ENCODE peak calls at places on chromosomes 12 and 14, in seven cellular contexts. V, W, T, M, S, Q and J are unnamed samples.

GRCh38 chr14:103594265-103594664 is 31.5 kb downstream of the COA8 start:
- DNase-seq in V (no peak), W (no peak), T (no peak), M (no peak), S (no peak), Q (peak), J (no peak)

GRCh38 chr14:30267141-30267540 is 291.8 kb upstream of the G2E3 start:
- DNase-seq in V (no peak), W (no peak), T (no peak), M (no peak), S (no peak), Q (no peak), J (no peak)

GRCh38 chr14:72024043-72024407 is 91.8 kb downstream of the RGS6 start:
- DNase-seq in V (peak), W (peak), T (peak), M (peak), S (peak), Q (peak), J (no peak)

GRCh38 chr12:130357241-130357640 is 19.6 kb downstream of the PIWIL1 start:
- DNase-seq in V (no peak), W (no peak), T (no peak), M (no peak), S (no peak), Q (no peak), J (no peak)

GRCh38 chr12:538731-539539 is 79.2 kb downstream of the B4GALNT3 start:
- DNase-seq in V (no peak), W (no peak), T (no peak), M (peak), S (no peak), Q (no peak), J (no peak)

GRCh38 chr12:47954058-47954457 is 9.3 kb upstream of the TMEM106C start:
- DNase-seq in V (no peak), W (no peak), T (no peak), M (no peak), S (no peak), Q (no peak), J (no peak)

GRCh38 chr12:98743362-98743953 is 98.4 kb downstream of the APAF1 start:
- DNase-seq in V (peak), W (no peak), T (peak), M (peak), S (peak), Q (peak), J (no peak)

GRCh38 chr12:110547090-110547489 is 36.0 kb downstream of the PPTC7 start:
- DNase-seq in V (no peak), W (no peak), T (no peak), M (no peak), S (no peak), Q (no peak), J (no peak)

GRCh38 chr12:120801146-120801545 is 75.5 kb downstream of the ACADS start:
- DNase-seq in V (no peak), W (no peak), T (no peak), M (no peak), S (no peak), Q (no peak), J (no peak)

GRCh38 chr12:75585309-75585708 is 73.9 kb upstream of the KRR1 start:
- DNase-seq in V (no peak), W (no peak), T (no peak), M (no peak), S (no peak), Q (no peak), J (no peak)

GRCh38 chr12:120013659-120014380 is 24.8 kb downstream of the BICDL1 start:
- DNase-seq in V (peak), W (peak), T (no peak), M (no peak), S (no peak), Q (peak), J (no peak)

GRCh38 chr12:31507966-31508365 is 83.0 kb downstream of the DENND5B start:
- DNase-seq in V (no peak), W (no peak), T (no peak), M (no peak), S (no peak), Q (no peak), J (no peak)

GRCh38 chr14:102225386-102225785 is 79.6 kb downstream of the MOK start:
- DNase-seq in V (no peak), W (no peak), T (no peak), M (no peak), S (no peak), Q (no peak), J (no peak)

GRCh38 chr14:102565959-102566358 is 26.5 kb upstream of the RCOR1 start:
- DNase-seq in V (no peak), W (no peak), T (no peak), M (no peak), S (no peak), Q (no peak), J (no peak)

GRCh38 chr12:51687142-51687935 is 96.3 kb downstream of the SCN8A start:
- DNase-seq in V (no peak), W (no peak), T (no peak), M (no peak), S (no peak), Q (no peak), J (no peak)

GRCh38 chr14:90760591-90761316 is 55.5 kb downstream of the TTC7B start:
- DNase-seq in V (no peak), W (no peak), T (no peak), M (peak), S (peak), Q (peak), J (no peak)

GRCh38 chr14:94056579-94057308 is 24.3 kb downstream of the DDX24 start:
- DNase-seq in V (no peak), W (peak), T (no peak), M (no peak), S (no peak), Q (no peak), J (no peak)

GRCh38 chr12:96587691-96588090 is 98.3 kb downstream of the CFAP54 start:
- DNase-seq in V (no peak), W (no peak), T (no peak), M (no peak), S (no peak), Q (no peak), J (no peak)

GRCh38 chr12:108933950-108934349 is 54.1 kb downstream of the DAO start:
- DNase-seq in V (no peak), W (no peak), T (no peak), M (no peak), S (no peak), Q (no peak), J (no peak)

GRCh38 chr12:16048511-16048910 is 137.4 kb downstream of the DERA start:
- DNase-seq in V (no peak), W (no peak), T (no peak), M (no peak), S (no peak), Q (no peak), J (no peak)

GRCh38 chr12:63792333-63792732 is 12.6 kb downstream of the RXYLT1 start:
- DNase-seq in V (no peak), W (no peak), T (no peak), M (no peak), S (no peak), Q (no peak), J (no peak)

GRCh38 chr14:78119440-78119839 is 50.7 kb upstream of the NRXN3 start:
- DNase-seq in V (no peak), W (no peak), T (no peak), M (no peak), S (no peak), Q (no peak), J (no peak)

GRCh38 chr14:100341301-100342031 is 18.3 kb downstream of the SLC25A47 start:
- DNase-seq in V (no peak), W (peak), T (no peak), M (peak), S (no peak), Q (no peak), J (no peak)

GRCh38 chr14:58772061-58772604 is 134.4 kb downstream of the DACT1 start:
- DNase-seq in V (no peak), W (no peak), T (no peak), M (no peak), S (no peak), Q (no peak), J (no peak)

GRCh38 chr12:80872053-80872452 is 65.7 kb downstream of the LIN7A start:
- DNase-seq in V (no peak), W (no peak), T (no peak), M (no peak), S (no peak), Q (no peak), J (no peak)

GRCh38 chr12:30138483-30138882 is 354.7 kb upstream of the TMTC1 start:
- DNase-seq in V (no peak), W (no peak), T (no peak), M (no peak), S (no peak), Q (no peak), J (no peak)

GRCh38 chr12:15522574-15523187 is 200.4 kb downstream of the PTPRO start:
- DNase-seq in V (no peak), W (no peak), T (no peak), M (peak), S (no peak), Q (peak), J (no peak)

GRCh38 chr12:90010089-90010488 is 301.5 kb upstream of the ATP2B1 start:
- DNase-seq in V (no peak), W (no peak), T (no peak), M (no peak), S (no peak), Q (no peak), J (no peak)

GRCh38 chr12:47997321-47997720 is 7.0 kb downstream of the COL2A1 start:
- DNase-seq in V (no peak), W (no peak), T (no peak), M (no peak), S (no peak), Q (no peak), J (no peak)

GRCh38 chr14:93648440-93649168 is 139.7 kb downstream of the PRIMA1 start:
- DNase-seq in V (no peak), W (no peak), T (no peak), M (peak), S (no peak), Q (peak), J (no peak)

GRCh38 chr14:78170203-78170602 is at the start of gene NRXN3:
- DNase-seq in V (no peak), W (no peak), T (no peak), M (peak), S (peak), Q (no peak), J (no peak)

GRCh38 chr12:132173135-132174014 is 29.1 kb downstream of the NOC4L start:
- DNase-seq in V (no peak), W (no peak), T (no peak), M (no peak), S (no peak), Q (no peak), J (no peak)

GRCh38 chr12:116818341-116818856 is 62.8 kb downstream of the HRK start:
- DNase-seq in V (no peak), W (no peak), T (no peak), M (peak), S (no peak), Q (no peak), J (no peak)

GRCh38 chr12:112686373-112686772 is 105.2 kb upstream of the RPH3A start:
- DNase-seq in V (no peak), W (no peak), T (no peak), M (no peak), S (no peak), Q (no peak), J (no peak)

GRCh38 chr12:49974231-49974675 is 1.5 kb downstream of the AQP6 start:
- DNase-seq in V (peak), W (no peak), T (no peak), M (peak), S (peak), Q (peak), J (no peak)

DNA sequence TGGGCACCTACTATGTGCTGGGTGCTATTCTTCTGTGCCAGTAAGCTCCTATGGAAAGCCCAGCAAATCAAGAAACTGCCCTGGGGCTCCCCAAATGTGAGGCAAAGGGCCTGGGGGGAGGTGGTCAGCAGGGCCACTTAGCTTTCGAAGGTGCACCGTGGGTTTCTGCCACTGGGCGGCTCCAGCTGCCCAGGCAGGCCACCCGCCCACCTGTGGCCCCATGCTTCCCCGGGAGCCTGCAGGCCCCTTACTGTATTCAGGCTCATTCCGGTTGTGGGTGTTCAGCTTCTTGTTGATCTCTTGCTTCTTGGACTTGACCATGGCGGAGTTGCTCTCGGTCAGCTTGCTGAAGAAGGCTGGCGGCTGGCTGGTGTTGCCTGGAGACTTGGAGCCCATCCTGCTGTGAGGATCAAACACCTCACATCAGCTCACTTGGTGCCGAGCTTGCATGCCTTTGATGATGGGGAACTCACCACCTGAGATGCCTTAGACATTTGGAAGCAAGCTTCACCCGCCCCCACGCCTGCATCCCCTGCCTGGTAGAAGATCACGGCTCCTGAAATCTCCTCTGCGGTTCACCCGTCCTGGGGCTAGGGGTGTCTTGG is 37.3 kb downstream of the RFLNA start:
- DNase-seq in V (peak), W (no peak), T (no peak), M (peak), S (no peak), Q (no peak), J (no peak)
- TF ChIP-seq TAF1 in V (no peak), W (no peak), T (no peak), M (no peak), S (no peak), Q (no peak), J (no peak)

GRCh38 chr12:71685312-71685906 is 473 bp upstream of the TMEM19 start:
- DNase-seq in V (no peak), W (no peak), T (no peak), M (no peak), S (no peak), Q (no peak), J (no peak)
- TF ChIP-seq TAF1 in V (no peak), W (no peak), T (no peak), M (no peak), S (no peak), Q (no peak), J (no peak)

GRCh38 chr12:65232490-65233077 is 45.9 kb upstream of the MSRB3 start:
- DNase-seq in V (no peak), W (no peak), T (no peak), M (peak), S (no peak), Q (no peak), J (no peak)
- TF ChIP-seq TAF1 in V (no peak), W (no peak), T (no peak), M (no peak), S (no peak), Q (no peak), J (no peak)

DNA sequence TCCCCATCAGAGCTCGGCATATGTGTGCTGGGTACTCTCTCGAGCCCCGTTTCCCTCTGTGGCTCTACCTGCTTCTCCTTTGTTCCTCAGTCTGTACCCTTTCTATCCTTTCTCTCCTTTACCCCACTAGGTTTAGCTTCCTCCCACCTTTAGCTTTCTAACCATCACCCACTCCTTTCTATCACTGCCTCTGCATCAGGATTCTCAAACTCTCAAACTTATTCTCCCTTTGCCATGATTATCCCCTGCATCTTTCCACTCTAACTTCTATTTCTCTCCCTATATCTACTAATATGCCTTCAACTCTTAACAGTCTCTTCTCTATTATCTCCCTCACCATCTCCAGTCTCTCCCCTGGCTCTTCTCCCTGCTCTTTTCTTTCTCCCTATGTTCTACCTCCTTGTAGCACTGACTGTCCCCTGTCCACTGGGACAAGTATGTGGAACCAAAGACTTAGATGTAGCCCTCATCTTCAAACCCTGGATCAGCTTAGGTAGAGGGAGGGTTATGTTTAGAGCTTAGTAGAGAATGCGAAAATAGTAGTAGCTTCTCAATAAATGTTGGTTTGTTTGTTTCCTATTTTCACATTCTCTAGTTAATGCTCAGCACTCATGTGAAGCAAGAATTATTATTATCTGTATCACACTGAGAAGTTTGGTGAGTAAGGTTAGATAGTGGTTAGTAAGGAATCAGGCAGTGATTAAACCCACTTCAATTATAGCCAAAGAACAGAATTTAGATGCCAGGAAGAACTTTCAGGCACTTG is 3.4 kb downstream of the GDF11 start:
- DNase-seq in V (no peak), W (no peak), T (no peak), M (no peak), S (no peak), Q (no peak), J (no peak)
- TF ChIP-seq TAF1 in V (no peak), W (no peak), T (no peak), M (no peak), S (no peak), Q (no peak), J (no peak)

GRCh38 chr12:61991663-61992062 is 268.5 kb upstream of the USP15 start:
- DNase-seq in V (no peak), W (no peak), T (no peak), M (no peak), S (no peak), Q (no peak), J (no peak)

GRCh38 chr12:61996717-61997116 is 263.5 kb upstream of the USP15 start:
- DNase-seq in V (no peak), W (no peak), T (no peak), M (no peak), S (no peak), Q (no peak), J (no peak)

GRCh38 chr12:61993734-61994345 is 266.4 kb upstream of the USP15 start:
- DNase-seq in V (peak), W (no peak), T (no peak), M (no peak), S (no peak), Q (peak), J (no peak)
- TF ChIP-seq TAF1 in V (no peak), W (no peak), T (no peak), M (no peak), S (no peak), Q (no peak), J (no peak)

GRCh38 chr12:27290501-27291168 is 42.0 kb upstream of the BMAL2 start:
- DNase-seq in V (no peak), W (no peak), T (no peak), M (no peak), S (no peak), Q (no peak), J (no peak)
- TF ChIP-seq TAF1 in V (no peak), W (no peak), T (no peak), M (no peak), S (no peak), Q (no peak), J (no peak)

GRCh38 chr12:25052191-25053020 is 103.5 kb upstream of the BCAT1 start:
- DNase-seq in V (no peak), W (peak), T (peak), M (no peak), S (no peak), Q (peak), J (no peak)
- TF ChIP-seq TAF1 in V (no peak), W (peak), T (peak), M (no peak), S (no peak), Q (no peak), J (peak)